ENCODE peak calls at places on chromosomes 2 and 18, in five cellular contexts. E is posterior cingulate gyrus; C is germinal center; N is activated T-cell treated with anti-CD3 and anti-CD28 coated beads, Interleukin-2, amount 50 U/mL, for 1 hour; M is hypothalamus. O is an unnamed sample.

GRCh38 chr2:168968342-168968741 is 62.8 kb downstream of the ABCB11 start:
- DNase-seq in N (no peak), C (no peak), E (no peak), M (no peak), O (no peak)

GRCh38 chr18:54444309-54444914 is 86.7 kb downstream of the C18orf54 start:
- DNase-seq in E (peak; percentile 37), C (peak; percentile 19), M (peak; percentile 25), N (peak; percentile 17), O (peak; percentile 29)

GRCh38 chr2:55986700-55987440 is 63.3 kb upstream of the EFEMP1 start:
- DNase-seq in N (no peak), M (no peak), E (no peak), C (no peak), O (no peak)

GRCh38 chr2:128438091-128438490 is 119.4 kb upstream of the HS6ST1 start:
- DNase-seq in E (no peak), N (no peak), M (no peak), C (no peak), O (no peak)

GRCh38 chr2:161134547-161135518 is 25.4 kb upstream of the TANK start:
- DNase-seq in M (no peak), E (no peak), N (no peak), C (no peak), O (no peak)

GRCh38 chr18:59835656-59836379 is 64.0 kb upstream of the PMAIP1 start:
- DNase-seq in N (no peak), E (no peak), M (no peak), C (peak; percentile 50), O (no peak)

GRCh38 chr2:97993926-97994325 is 1.8 kb downstream of the TMEM131 start:
- DNase-seq in C (no peak), M (no peak), E (no peak), N (no peak), O (no peak)

GRCh38 chr2:160516547-160517365 is 23.1 kb upstream of the RBMS1 start:
- DNase-seq in C (no peak), E (no peak), N (no peak), M (no peak), O (no peak)

GRCh38 chr18:26943906-26944305 is 78.4 kb upstream of the AQP4 start:
- DNase-seq in N (no peak), C (no peak), M (no peak), E (no peak), O (no peak)

O was measured in pancreas.